ENCODE peak calls at places on chromosomes 7 and 10, in ten cellular contexts. Y is suprapubic skin, V is BJ, F is left ventricle myocardium inferior, R is fibroblast of the aortic adventitia, E is colonic mucosa, L is cardiac muscle cell, S is IMR-90, G is GM12865, I is AG04450. U is an unnamed sample.

GRCh38 chr7:46532571-46532970 is 611.5 kb upstream of the IGFBP3 start:
- DNase-seq in Y (no peak), V (no peak), F (no peak), R (no peak), E (no peak), L (no peak), S (peak), G (no peak), I (no peak), U (no peak)

GRCh38 chr10:642186-642890 is 47.1 kb downstream of the DIP2C start:
- DNase-seq in Y (peak), V (no peak), F (no peak), R (no peak), E (peak), L (no peak), S (no peak), G (no peak), I (no peak), U (no peak)

GRCh38 chr7:82655965-82656364 is 212.4 kb upstream of the CACNA2D1 start:
- DNase-seq in Y (no peak), V (no peak), F (no peak), R (no peak), E (no peak), L (no peak), S (no peak), G (no peak), I (no peak), U (no peak)

GRCh38 chr10:91758303-91759146 is 39.7 kb upstream of the TNKS2 start:
- DNase-seq in Y (no peak), V (peak), F (no peak), R (peak), E (no peak), L (peak), S (peak), G (peak), I (peak), U (peak)

GRCh38 chr7:44881066-44881600 is 4.2 kb downstream of the PURB start:
- DNase-seq in Y (no peak), V (no peak), F (no peak), R (no peak), E (no peak), L (no peak), S (no peak), G (no peak), I (no peak), U (no peak)

GRCh38 chr10:102113956-102114857 is 6.0 kb downstream of the LDB1 start:
- DNase-seq in Y (peak), V (no peak), F (peak), R (no peak), E (peak), L (peak), S (no peak), G (no peak), I (no peak), U (no peak)

GRCh38 chr7:117808910-117809705 is 64.1 kb downstream of the CTTNBP2 start:
- DNase-seq in Y (no peak), V (no peak), F (no peak), R (peak), E (no peak), L (no peak), S (peak), G (no peak), I (no peak), U (no peak)

GRCh38 chr10:68871105-68871711 is 29.9 kb upstream of the DDX50 start:
- DNase-seq in Y (no peak), V (no peak), F (no peak), R (peak), E (no peak), L (peak), S (peak), G (no peak), I (peak), U (no peak)

GRCh38 chr7:24981544-24981951 is 1.6 kb upstream of the OSBPL3 start:
- DNase-seq in Y (peak), V (no peak), F (peak), R (peak), E (peak), L (peak), S (peak), G (peak), I (no peak), U (no peak)

GRCh38 chr7:129494041-129494440 is 8.3 kb upstream of the SMKR1 start:
- DNase-seq in Y (no peak), V (peak), F (no peak), R (peak), E (no peak), L (no peak), S (peak), G (peak), I (peak), U (peak)

GRCh38 chr10:32000937-32001336 is 55.3 kb downstream of the KIF5B start:
- DNase-seq in Y (no peak), V (no peak), F (no peak), R (no peak), E (no peak), L (no peak), S (peak), G (no peak), I (no peak), U (no peak)

GRCh38 chr10:132637477-132638129 is 100.0 kb downstream of the INPP5A start:
- DNase-seq in Y (no peak), V (no peak), F (peak), R (peak), E (no peak), L (peak), S (peak), G (peak), I (peak), U (peak)

GRCh38 chr7:500521-501420 is 18.9 kb downstream of the PDGFA start:
- DNase-seq in Y (peak), V (no peak), F (peak), R (no peak), E (no peak), L (no peak), S (no peak), G (no peak), I (no peak), U (no peak)

GRCh38 chr7:83429493-83429892 is 219.4 kb downstream of the SEMA3E start:
- DNase-seq in Y (no peak), V (no peak), F (no peak), R (no peak), E (no peak), L (no peak), S (no peak), G (no peak), I (no peak), U (no peak)

GRCh38 chr10:29041512-29042150 is 247.2 kb upstream of the LYZL1 start:
- DNase-seq in Y (no peak), V (no peak), F (no peak), R (peak), E (no peak), L (no peak), S (peak), G (no peak), I (no peak), U (no peak)

GRCh38 chr7:16989883-16990413 is 108.2 kb upstream of the AGR3 start:
- DNase-seq in Y (peak), V (no peak), F (peak), R (peak), E (peak), L (no peak), S (peak), G (no peak), I (peak), U (peak)

GRCh38 chr7:815284-816216 is 16.7 kb upstream of the SUN1 start:
- DNase-seq in Y (no peak), V (no peak), F (no peak), R (no peak), E (peak), L (peak), S (no peak), G (peak), I (no peak), U (no peak)

GRCh38 chr7:44162785-44163395 is 21.8 kb upstream of the MYL7 start:
- DNase-seq in Y (no peak), V (no peak), F (no peak), R (no peak), E (no peak), L (no peak), S (no peak), G (no peak), I (no peak), U (no peak)

GRCh38 chr7:97145068-97145467 is 27.6 kb downstream of the SDHAF3 start:
- DNase-seq in Y (no peak), V (peak), F (no peak), R (peak), E (no peak), L (no peak), S (peak), G (peak), I (no peak), U (no peak)

GRCh38 chr10:104031631-104032030 is 54.0 kb downstream of the COL17A1 start:
- DNase-seq in Y (no peak), V (no peak), F (no peak), R (no peak), E (no peak), L (no peak), S (no peak), G (no peak), I (no peak), U (no peak)

GRCh38 chr10:114221235-114221634 is 17.8 kb upstream of the VWA2 start:
- DNase-seq in Y (no peak), V (no peak), F (no peak), R (no peak), E (no peak), L (no peak), S (no peak), G (no peak), I (no peak), U (no peak)

GRCh38 chr7:28469562-28469961 is 57.2 kb downstream of the CREB5 start:
- DNase-seq in Y (no peak), V (no peak), F (no peak), R (no peak), E (no peak), L (no peak), S (no peak), G (no peak), I (no peak), U (no peak)

GRCh38 chr10:131063311-131063710 is 248.2 kb downstream of the TCERG1L start:
- DNase-seq in Y (no peak), V (no peak), F (no peak), R (no peak), E (no peak), L (no peak), S (no peak), G (no peak), I (no peak), U (no peak)

GRCh38 chr10:125148021-125148439 is 12.3 kb downstream of the CTBP2 start:
- DNase-seq in Y (no peak), V (no peak), F (no peak), R (peak), E (peak), L (peak), S (no peak), G (no peak), I (no peak), U (no peak)

GRCh38 chr7:111212857-111213523 is 122.1 kb downstream of the LRRN3 start:
- DNase-seq in Y (no peak), V (no peak), F (no peak), R (no peak), E (no peak), L (no peak), S (no peak), G (no peak), I (no peak), U (no peak)

GRCh38 chr7:40230086-40230485 is 95.3 kb downstream of the SUGCT start:
- DNase-seq in Y (no peak), V (no peak), F (no peak), R (peak), E (no peak), L (peak), S (no peak), G (no peak), I (no peak), U (no peak)

GRCh38 chr7:155206286-155207020 is 91.2 kb upstream of the INSIG1 start:
- DNase-seq in Y (no peak), V (peak), F (peak), R (peak), E (peak), L (no peak), S (peak), G (peak), I (peak), U (peak)

GRCh38 chr10:67075381-67076001 is 149.7 kb downstream of the LRRTM3 start:
- DNase-seq in Y (no peak), V (no peak), F (no peak), R (no peak), E (no peak), L (peak), S (no peak), G (no peak), I (no peak), U (no peak)

GRCh38 chr7:87934699-87935372 is 785 bp downstream of the ADAM22 start:
- DNase-seq in Y (no peak), V (no peak), F (no peak), R (peak), E (peak), L (peak), S (no peak), G (peak), I (no peak), U (no peak)

DNA sequence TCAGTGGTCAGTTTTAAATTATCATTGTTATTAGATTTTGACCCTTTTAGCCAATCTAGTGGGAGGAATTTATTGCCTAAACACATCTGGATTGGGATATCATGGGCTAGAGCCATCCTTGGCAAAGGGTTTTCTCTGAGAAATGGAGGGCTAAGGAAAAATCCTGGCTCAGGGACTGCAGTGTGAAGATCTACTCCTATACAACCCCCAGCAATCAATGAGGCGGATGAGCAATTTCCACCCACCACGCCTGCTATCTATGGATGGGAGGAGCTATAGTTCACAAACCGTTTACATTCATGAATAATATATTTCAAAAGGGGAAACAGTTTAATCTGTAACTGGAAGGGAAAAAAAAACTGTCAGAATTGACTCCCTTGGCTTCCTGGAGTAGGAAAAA is 2.7 kb downstream of the CAV1 start:
- DNase-seq in Y (no peak), V (no peak), F (no peak), R (peak), E (no peak), L (no peak), S (peak), G (no peak), I (no peak), U (no peak)
- H3K4me3 ChIP-seq in Y (peak), V (peak), F (peak), R (peak), E (peak), L (no peak), S (peak), G (no peak), I (peak), U (peak)

GRCh38 chr10:52951819-52952218 is 179.2 kb upstream of the MBL2 start:
- DNase-seq in Y (no peak), V (no peak), F (peak), R (peak), E (peak), L (peak), S (peak), G (peak), I (peak), U (no peak)
- TF ChIP-seq CTCF in Y (no peak), V (peak), F (peak), R (peak), E (peak), L (peak), S (peak), G (peak), I (peak), U (peak)

GRCh38 chr7:149457766-149458165 is 3.1 kb downstream of the ZNF777 start:
- DNase-seq in Y (no peak), V (no peak), F (no peak), R (no peak), E (peak), L (no peak), S (no peak), G (no peak), I (no peak), U (no peak)

GRCh38 chr7:149459540-149460433 is 1.1 kb downstream of the ZNF777 start:
- DNase-seq in Y (no peak), V (no peak), F (no peak), R (no peak), E (no peak), L (peak), S (no peak), G (peak), I (no peak), U (no peak)

GRCh38 chr7:149459201-149459539 is 1.7 kb downstream of the ZNF777 start:
- DNase-seq in Y (no peak), V (no peak), F (no peak), R (no peak), E (no peak), L (no peak), S (no peak), G (no peak), I (no peak), U (no peak)

GRCh38 chr7:149456770-149457421 is 4.0 kb downstream of the ZNF777 start:
- DNase-seq in Y (no peak), V (no peak), F (no peak), R (no peak), E (peak), L (no peak), S (peak), G (no peak), I (no peak), U (no peak)

DNA sequence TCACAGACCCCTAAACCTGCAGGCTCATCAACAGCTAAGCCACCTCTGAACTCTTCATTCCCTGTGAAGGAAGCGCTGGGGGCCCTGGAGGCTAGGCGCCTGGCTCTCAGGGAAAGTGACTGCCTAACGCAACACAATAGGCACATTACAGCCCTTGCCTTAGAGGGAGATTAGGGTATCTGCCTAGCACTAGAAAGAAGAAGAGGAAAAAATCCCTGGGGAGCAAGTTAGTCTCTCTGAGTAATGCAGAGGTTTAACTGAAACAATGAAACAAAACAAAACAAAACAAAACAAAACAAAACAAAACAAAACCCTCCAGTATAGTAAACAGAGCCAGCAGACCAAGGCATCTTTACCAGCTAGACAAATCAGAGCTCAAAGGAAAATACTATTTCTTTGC is 2.6 kb downstream of the ZNF777 start:
- DNase-seq in Y (no peak), V (no peak), F (no peak), R (no peak), E (no peak), L (no peak), S (no peak), G (no peak), I (no peak), U (no peak)
- H3K4me3 ChIP-seq in Y (no peak), V (no peak), F (peak), R (peak), E (no peak), L (no peak), S (no peak), G (no peak), I (peak), U (no peak)

GRCh38 chr10:94194256-94194655 is 168.5 kb downstream of the NOC3L start:
- DNase-seq in Y (no peak), V (peak), F (no peak), R (peak), E (no peak), L (no peak), S (peak), G (no peak), I (no peak), U (peak)
- TF ChIP-seq CTCF in Y (no peak), V (peak), F (no peak), R (peak), E (no peak), L (no peak), S (peak), G (no peak), I (no peak), U (no peak)

DNA sequence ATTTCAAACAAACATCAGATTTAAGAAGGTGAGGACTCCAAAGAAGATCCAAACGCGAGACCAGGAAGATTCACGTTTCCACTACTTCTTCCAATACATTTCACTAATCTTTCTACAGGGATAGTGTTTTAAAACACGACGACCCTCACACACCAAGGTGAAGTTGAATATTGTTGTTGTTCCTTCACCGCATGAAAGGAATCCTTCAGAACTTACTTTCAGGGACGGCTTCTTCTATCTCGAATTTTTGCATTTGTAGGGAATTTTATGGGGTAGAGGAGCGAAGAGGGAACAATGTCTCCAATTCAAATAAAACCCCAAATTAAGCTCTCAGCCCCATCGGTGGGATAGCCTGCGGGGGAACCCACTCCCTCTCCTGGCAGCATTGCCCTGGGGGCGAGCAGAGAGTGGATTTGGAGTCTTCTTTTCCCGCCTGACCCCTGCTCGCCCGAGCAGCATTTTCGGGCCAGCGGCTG is 1.5 kb upstream of the GATA3 start:
- DNase-seq in Y (no peak), V (no peak), F (no peak), R (no peak), E (no peak), L (no peak), S (no peak), G (no peak), I (no peak), U (no peak)
- H3K4me3 ChIP-seq in Y (peak), V (no peak), F (peak), R (peak), E (peak), L (no peak), S (no peak), G (no peak), I (peak), U (no peak)

DNA sequence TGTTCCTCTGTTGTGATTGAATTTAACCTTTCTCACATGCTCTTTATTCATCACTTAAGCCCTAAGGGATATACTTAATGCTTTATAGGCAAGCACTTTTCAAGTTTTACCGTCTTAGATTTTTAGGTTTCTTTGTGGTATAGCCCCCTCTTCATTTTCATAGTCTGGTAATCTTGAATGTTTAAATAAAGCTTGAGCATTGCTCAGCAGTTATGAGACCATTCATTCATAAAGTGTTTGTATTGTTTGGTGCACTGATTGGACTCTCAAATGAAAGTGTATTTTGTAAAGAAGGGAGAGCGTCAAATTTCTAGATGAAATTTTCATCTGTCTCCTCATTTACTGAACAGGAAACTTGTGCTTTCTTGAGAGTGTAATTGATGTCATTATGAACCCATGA is 25.2 kb downstream of the TASOR2 start:
- DNase-seq in Y (no peak), V (no peak), F (no peak), R (no peak), E (no peak), L (no peak), S (no peak), G (no peak), I (no peak), U (no peak)
- TF ChIP-seq CTCF in Y (no peak), V (no peak), F (no peak), R (no peak), E (no peak), L (no peak), S (no peak), G (no peak), I (no peak), U (no peak)

DNA sequence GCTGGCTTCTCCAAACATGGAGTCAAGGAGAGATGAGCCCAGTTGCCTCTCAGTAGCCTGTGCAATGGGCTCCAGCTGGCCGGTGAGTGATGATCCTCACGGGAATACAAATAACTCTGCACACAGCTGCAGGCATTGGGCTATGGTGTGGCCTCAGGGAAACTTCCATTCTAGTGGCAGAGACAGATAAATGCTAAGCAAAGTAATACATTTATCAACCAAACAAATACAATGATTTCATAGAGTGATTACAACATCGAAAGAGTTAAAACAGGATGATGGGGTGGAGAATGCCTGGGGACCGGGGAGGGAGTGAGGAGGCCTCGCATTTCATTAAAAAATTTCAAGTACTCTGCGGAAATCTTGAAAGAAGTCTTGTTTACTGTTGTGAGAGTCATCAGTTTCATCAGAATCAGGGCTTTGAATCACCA is 15.0 kb upstream of the AKR1B1 start:
- DNase-seq in Y (no peak), V (no peak), F (no peak), R (peak), E (no peak), L (no peak), S (peak), G (no peak), I (no peak), U (no peak)
- H3K4me3 ChIP-seq in Y (no peak), V (no peak), F (no peak), R (no peak), E (no peak), L (no peak), S (no peak), G (no peak), I (no peak), U (no peak)